ENCODE peak calls at places on chromosomes 12 and 14, in six cellular contexts. Z is stimulated activated CD8-positive, alpha-beta memory T cell treated with anti-CD3 and anti-CD28 coated beads, Interleukin-2, amount 100 ng/mL, for 48 hours; L is hippocampal formation; A is LoVo; G is DMS79; Y is naive B cell. V is an unnamed sample.

GRCh38 chr12:124172646-124173045 is 122.2 kb upstream of the RFLNA start:
- DNase-seq in Z (no peak), L (no peak), A (no peak), G (no peak), Y (no peak), V (peak)

GRCh38 chr12:42468341-42468821 is 121.2 kb downstream of the PRICKLE1 start:
- DNase-seq in Z (no peak), L (no peak), A (no peak), G (no peak), Y (no peak), V (no peak)

GRCh38 chr12:114163766-114164165 is 197.6 kb upstream of the RBM19 start:
- DNase-seq in Z (no peak), L (no peak), A (peak), G (no peak), Y (no peak), V (peak)

GRCh38 chr12:42936991-42937390 is 347.4 kb upstream of the PRICKLE1 start:
- DNase-seq in Z (no peak), L (no peak), A (no peak), G (no peak), Y (no peak), V (no peak)

GRCh38 chr12:26471560-26471959 is 276.2 kb downstream of the SSPN start:
- DNase-seq in Z (no peak), L (no peak), A (no peak), G (no peak), Y (peak), V (no peak)

GRCh38 chr12:89448951-89449371 is 75.6 kb downstream of the GALNT4 start:
- DNase-seq in Z (no peak), L (no peak), A (no peak), G (no peak), Y (no peak), V (peak)

GRCh38 chr14:88518592-88519512 is 36.0 kb downstream of the PTPN21 start:
- DNase-seq in Z (no peak), L (no peak), A (no peak), G (no peak), Y (no peak), V (peak)

GRCh38 chr12:29929295-29929694 is 145.6 kb upstream of the TMTC1 start:
- DNase-seq in Z (no peak), L (no peak), A (no peak), G (no peak), Y (no peak), V (no peak)

GRCh38 chr12:121830134-121830533 is 26.3 kb downstream of the SETD1B start:
- DNase-seq in Z (no peak), L (no peak), A (no peak), G (no peak), Y (no peak), V (no peak)

GRCh38 chr12:117101953-117102833 is 3.0 kb upstream of the TESC start:
- DNase-seq in Z (no peak), L (no peak), A (no peak), G (peak), Y (no peak), V (no peak)

GRCh38 chr14:84112589-84112988 is 1417.4 kb upstream of the FLRT2 start:
- DNase-seq in Z (no peak), L (no peak), A (no peak), G (no peak), Y (no peak), V (no peak)

GRCh38 chr12:98698603-98699463 is 53.7 kb downstream of the APAF1 start:
- DNase-seq in Z (peak), L (peak), A (peak), G (peak), Y (no peak), V (peak)

GRCh38 chr12:91877022-91877421 is 268.6 kb downstream of the BTG1 start:
- DNase-seq in Z (peak), L (peak), A (no peak), G (no peak), Y (peak), V (peak)

GRCh38 chr14:104281768-104282301 is 143.4 kb downstream of the KIF26A start:
- DNase-seq in Z (no peak), L (no peak), A (no peak), G (no peak), Y (no peak), V (no peak)

GRCh38 chr12:26268841-26269553 is 73.6 kb downstream of the SSPN start:
- DNase-seq in Z (no peak), L (no peak), A (no peak), G (no peak), Y (no peak), V (no peak)

GRCh38 chr12:119446459-119446858 is 111.9 kb downstream of the CCDC60 start:
- DNase-seq in Z (no peak), L (no peak), A (no peak), G (no peak), Y (no peak), V (peak)

GRCh38 chr14:51419685-51420084 is 179.6 kb downstream of the TMX1 start:
- DNase-seq in Z (no peak), L (no peak), A (no peak), G (no peak), Y (peak), V (no peak)

GRCh38 chr14:32934891-32935633 is 3.6 kb upstream of the NPAS3 start:
- DNase-seq in Z (no peak), L (no peak), A (no peak), G (no peak), Y (no peak), V (no peak)

GRCh38 chr12:55728185-55728931 is 451 bp downstream of the CD63 start:
- DNase-seq in Z (no peak), L (peak), A (peak), G (no peak), Y (no peak), V (peak)

GRCh38 chr12:103884316-103884715 is 43.3 kb upstream of the NT5DC3 start:
- DNase-seq in Z (no peak), L (no peak), A (no peak), G (no peak), Y (peak), V (peak)

GRCh38 chr12:112979281-112979680 is 962 bp downstream of the OAS2 start:
- DNase-seq in Z (peak), L (no peak), A (no peak), G (no peak), Y (no peak), V (peak)

GRCh38 chr12:44507471-44507870 is 368.6 kb downstream of the NELL2 start:
- DNase-seq in Z (no peak), L (no peak), A (no peak), G (no peak), Y (no peak), V (no peak)

GRCh38 chr14:20415723-20416622 is 2.7 kb upstream of the TEP1 start:
- DNase-seq in Z (no peak), L (no peak), A (peak), G (peak), Y (peak), V (peak)